ENCODE peak calls at places on chromosomes 5 and 9, in seven cellular contexts. Z, A, I, K, Y, D and Q are unnamed samples.

GRCh38 chr5:135007749-135008363 is 26.2 kb downstream of the PITX1 start:
- DNase-seq in D (no peak), Y (no peak), A (no peak), K (no peak), Z (no peak), I (no peak), Q (no peak)

GRCh38 chr5:68240196-68240595 is 24.6 kb downstream of the PIK3R1 start:
- DNase-seq in A (no peak), D (no peak), K (no peak), I (no peak), Y (no peak), Z (no peak), Q (no peak)

GRCh38 chr9:120210301-120210700 is 369.7 kb downstream of the CDK5RAP2 start:
- DNase-seq in K (no peak), Z (no peak), I (no peak), A (no peak), D (no peak), Y (no peak), Q (no peak)

GRCh38 chr9:7216004-7216821 is 458.4 kb downstream of the KDM4C start:
- DNase-seq in I (no peak), K (no peak), Y (peak; percentile 21), D (peak; percentile 7), Z (no peak), A (no peak), Q (peak; percentile 89)

GRCh38 chr5:172868436-172868923 is 34.4 kb downstream of the ERGIC1 start:
- DNase-seq in Y (no peak), I (no peak), Z (no peak), K (peak; percentile 64), D (peak; percentile 89), A (no peak), Q (no peak)

GRCh38 chr5:5078009-5078897 is 61.9 kb upstream of the ADAMTS16 start:
- DNase-seq in I (no peak), Z (peak; percentile 34), Y (peak; percentile 58), D (no peak), A (no peak), K (no peak), Q (no peak)

GRCh38 chr9:36163840-36164175 is 5.4 kb upstream of the CCIN start:
- DNase-seq in A (no peak), K (no peak), Y (no peak), I (peak; percentile 10), D (peak; percentile 52), Z (no peak), Q (no peak)

GRCh38 chr5:33490071-33490665 is 49.4 kb downstream of the TARS1 start:
- DNase-seq in K (no peak), Y (no peak), Z (no peak), I (no peak), D (no peak), A (no peak), Q (no peak)

GRCh38 chr9:137589441-137590122 is 730 bp downstream of the ZMYND19 start:
- DNase-seq in Z (no peak), K (no peak), I (no peak), Y (no peak), D (no peak), A (no peak), Q (peak; percentile 54)

GRCh38 chr9:137241490-137242328 is 622 bp downstream of the TUBB4B start:
- DNase-seq in Y (no peak), D (peak; percentile 32), A (no peak), Z (no peak), K (no peak), I (peak; percentile 90), Q (peak; percentile 47)

GRCh38 chr5:77239126-77239741 is 28.8 kb downstream of the PDE8B start:
- DNase-seq in D (no peak), I (no peak), K (peak; percentile 25), A (no peak), Z (no peak), Y (no peak), Q (no peak)

GRCh38 chr9:121299467-121300282 is 31.7 kb downstream of the GSN start:
- DNase-seq in D (no peak), Z (no peak), Y (no peak), A (no peak), K (no peak), I (peak; percentile 90), Q (peak; percentile 57)

GRCh38 chr9:135507104-135508035 is 6.9 kb downstream of the MRPS2 start:
- DNase-seq in Y (no peak), K (no peak), I (peak; percentile 65), Z (no peak), D (no peak), A (no peak), Q (no peak)

GRCh38 chr5:137752873-137753226 is 1.3 kb downstream of the HNRNPA0 start:
- DNase-seq in D (no peak), Z (no peak), Y (peak; percentile 62), A (no peak), I (no peak), K (no peak), Q (no peak)

GRCh38 chr9:124415102-124415851 is at the start of gene PSMB7:
- DNase-seq in K (peak; percentile 92), D (peak; percentile 96), Z (peak; percentile 93), A (peak; percentile 84), I (peak; percentile 98), Y (peak; percentile 98), Q (peak; percentile 99)

GRCh38 chr9:124412228-124412575 is 3.0 kb downstream of the PSMB7 start:
- DNase-seq in Z (no peak), A (no peak), K (no peak), I (no peak), Y (no peak), D (no peak), Q (no peak)

GRCh38 chr9:124414612-124415011 is 630 bp downstream of the PSMB7 start:
- DNase-seq in Y (no peak), D (no peak), Z (no peak), I (no peak), A (no peak), K (no peak), Q (no peak)

GRCh38 chr9:124419832-124420489 is 4.7 kb upstream of the PSMB7 start:
- DNase-seq in I (no peak), A (no peak), Z (no peak), K (no peak), D (no peak), Y (no peak), Q (no peak)

DNA sequence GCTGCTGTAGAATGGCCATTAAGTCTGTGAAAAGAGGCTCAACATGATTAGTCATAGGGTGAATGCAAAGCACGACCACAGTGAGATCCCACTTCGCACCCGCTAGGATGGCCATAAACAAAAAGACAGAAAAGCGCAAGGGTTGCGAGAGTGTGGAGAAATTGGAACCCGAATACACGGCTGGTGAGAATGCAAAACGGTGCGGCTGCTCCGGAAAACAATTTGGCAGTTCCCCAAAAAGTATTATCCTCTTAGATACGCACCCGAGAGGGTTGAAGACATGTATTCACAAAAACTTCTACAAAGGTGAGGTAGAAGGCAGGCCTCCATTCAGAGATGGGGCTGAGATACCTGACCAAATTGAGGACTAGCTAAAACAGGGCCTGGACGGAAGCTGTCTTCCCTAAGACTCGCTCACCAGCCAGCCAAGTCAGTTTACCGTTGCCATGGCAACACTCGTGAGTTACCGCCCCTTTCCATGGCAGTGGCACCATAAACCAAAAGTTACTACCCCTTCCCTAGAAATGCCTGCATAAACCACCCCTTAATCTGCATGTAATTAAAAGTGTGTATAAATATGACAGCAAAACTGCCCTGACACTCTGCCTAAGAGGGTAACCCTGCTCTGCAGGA is 726 bp upstream of the PSMB7 start:
- DNase-seq in K (no peak), I (no peak), D (no peak), Y (peak; percentile 90), Z (no peak), A (no peak), Q (peak; percentile 17)
- H3K4me3 ChIP-seq in K (peak overlapping the region; percentile 80), I (peak overlapping the region; percentile 94), D (no peak overlapping the region), Y (no peak overlapping the region), Z (no peak overlapping the region), A (peak overlapping the region; percentile 77), Q (peak overlapping the region; percentile 81)

GRCh38 chr5:150137168-150137957 is 18.3 kb downstream of the PDGFRB start:
- DNase-seq in A (no peak), D (peak; percentile 70), K (no peak), Z (no peak), I (peak; percentile 61), Y (peak; percentile 94), Q (peak; percentile 79)

GRCh38 chr5:150135557-150135956 is 20.1 kb downstream of the PDGFRB start:
- DNase-seq in K (no peak), I (no peak), Z (no peak), Y (no peak), D (no peak), A (no peak), Q (no peak)

GRCh38 chr5:150137997-150138396 is 17.6 kb downstream of the PDGFRB start:
- DNase-seq in Y (no peak), D (peak; percentile 65), K (no peak), I (peak; percentile 67), A (no peak), Z (no peak), Q (no peak)

GRCh38 chr5:150136290-150136689 is 19.4 kb downstream of the PDGFRB start:
- DNase-seq in A (no peak), Z (no peak), K (no peak), D (no peak), Y (no peak), I (peak; percentile 66), Q (no peak)

GRCh38 chr5:150136841-150137167 is 18.8 kb downstream of the PDGFRB start:
- DNase-seq in D (no peak), Y (no peak), I (peak; percentile 62), A (no peak), Z (no peak), K (no peak), Q (no peak)
- H3K27ac ChIP-seq in D (peak overlapping the region; percentile 98), Y (no peak overlapping the region), I (peak overlapping the region; percentile 78), A (peak overlapping the region; percentile 68), Z (no peak overlapping the region), K (peak overlapping the region; percentile 93), Q (peak overlapping the region; percentile 6)

DNA sequence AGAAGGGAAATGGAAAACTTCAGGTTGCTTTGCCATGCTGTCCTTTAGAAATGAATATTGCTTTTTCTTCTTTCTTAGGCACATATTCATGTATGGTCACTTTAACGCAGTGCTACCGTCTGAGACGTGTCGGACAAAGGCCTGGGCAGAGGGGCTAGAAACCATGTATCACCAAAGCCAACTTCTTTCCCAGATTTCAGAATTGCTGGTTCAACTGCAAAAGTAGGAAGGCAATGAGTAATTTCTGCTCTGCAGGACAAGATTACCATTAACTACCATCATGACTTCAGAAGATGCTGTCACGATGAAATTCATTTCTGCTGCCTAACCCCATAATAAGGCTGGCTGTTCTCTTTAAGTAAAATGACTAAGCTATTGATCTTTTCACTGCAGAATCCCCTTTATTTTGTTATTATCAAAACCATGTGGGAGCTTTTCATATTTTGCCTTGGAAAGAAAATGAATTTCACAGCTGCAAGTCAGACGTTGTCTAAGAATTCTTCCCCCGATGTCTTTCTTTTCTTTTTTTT is 306.6 kb downstream of the PDE4D start:
- DNase-seq in D (no peak), K (no peak), I (no peak), Z (no peak), A (no peak), Y (no peak), Q (no peak)
- H3K4me3 ChIP-seq in D (no peak overlapping the region), K (peak overlapping the region; percentile 63), I (peak overlapping the region; percentile 73), Z (no peak overlapping the region), A (no peak overlapping the region), Y (no peak overlapping the region), Q (peak overlapping the region; percentile 22)

GRCh38 chr5:52791366-52791765 is 3.6 kb downstream of the ITGA1 start:
- DNase-seq in I (no peak), Z (no peak), K (no peak), Y (no peak), D (no peak), A (no peak), Q (no peak)
- H3K27ac ChIP-seq in I (no peak overlapping the region), Z (no peak overlapping the region), K (no peak overlapping the region), Y (no peak overlapping the region), D (no peak overlapping the region), A (no peak overlapping the region), Q (no peak overlapping the region)

GRCh38 chr9:89508951-89509607 is 11.2 kb upstream of the SEMA4D start:
- DNase-seq in A (no peak), K (no peak), I (no peak), D (no peak), Y (no peak), Z (no peak), Q (no peak)
- H3K4me3 ChIP-seq in A (no peak overlapping the region), K (no peak overlapping the region), I (no peak overlapping the region), D (no peak overlapping the region), Y (no peak overlapping the region), Z (no peak overlapping the region), Q (no peak overlapping the region)